ENCODE peak calls at places on chromosomes 4 and X, in seven cellular contexts. V is body of pancreas, T is A549, D is dorsolateral prefrontal cortex, W is HCT116, L is HL-60, Z is left lung. F is an unnamed sample.

GRCh38 chr4:132614682-132615081 is 534.4 kb upstream of the PCDH10 start:
- DNase-seq in V (no peak), D (no peak), Z (no peak), L (no peak), T (no peak), W (no peak), F (no peak)

GRCh38 chr4:2662598-2662997 is 93.5 kb downstream of the TNIP2 start:
- DNase-seq in Z (no peak), T (peak; percentile 6), D (no peak), W (no peak), L (peak; percentile 15), V (no peak), F (peak; percentile 6)

GRCh38 chr4:98113005-98113404 is 30.3 kb downstream of the STPG2 start:
- DNase-seq in W (peak; percentile 6), V (peak; percentile 19), T (peak; percentile 20), Z (no peak), L (no peak), D (peak; percentile 45), F (no peak)

GRCh38 chr4:6011271-6011671 is 7.0 kb downstream of the C4orf50 start:
- DNase-seq in L (no peak), D (no peak), Z (no peak), V (no peak), W (no peak), T (no peak), F (no peak)

GRCh38 chrX:100695991-100696390 is 35.9 kb downstream of the SYTL4 start:
- DNase-seq in L (no peak), W (no peak), V (no peak), Z (no peak), D (no peak), T (peak; percentile 4), F (no peak)

GRCh38 chr4:78846258-78846657 is 70.1 kb downstream of the BMP2K start:
- DNase-seq in L (no peak), V (no peak), D (no peak), T (no peak), W (no peak), Z (no peak), F (no peak)

GRCh38 chr4:26860922-26861433 is 337 bp downstream of the STIM2 start:
- DNase-seq in V (peak; percentile 65), T (peak; percentile 26), L (no peak), D (peak; percentile 53), W (no peak), Z (peak; percentile 52), F (no peak)

GRCh38 chrX:18725316-18725943 is 18.0 kb downstream of the PPEF1 start:
- DNase-seq in V (no peak), T (no peak), W (no peak), Z (no peak), L (no peak), D (no peak), F (no peak)

GRCh38 chr4:22324422-22324821 is 191.4 kb downstream of the ADGRA3 start:
- DNase-seq in Z (no peak), W (no peak), D (no peak), T (no peak), V (no peak), L (no peak), F (no peak)

GRCh38 chr4:86759298-86759697 is 89.9 kb downstream of the SLC10A6 start:
- DNase-seq in L (no peak), W (no peak), D (no peak), Z (no peak), T (no peak), V (no peak), F (no peak)

GRCh38 chrX:153726286-153727107 is 1.8 kb downstream of the ABCD1 start:
- DNase-seq in T (no peak), V (peak; percentile 61), L (peak; percentile 63), D (no peak), Z (peak; percentile 80), W (no peak), F (no peak)

GRCh38 chr4:122875949-122876348 is 46.4 kb downstream of the NUDT6 start:
- DNase-seq in V (no peak), D (no peak), Z (no peak), W (no peak), T (no peak), L (no peak), F (no peak)

GRCh38 chr4:122873146-122873545 is 46.5 kb downstream of the FGF2 start:
- DNase-seq in Z (no peak), T (peak; percentile 16), W (no peak), L (no peak), V (no peak), D (no peak), F (no peak)

GRCh38 chr4:122873752-122874151 is 47.1 kb downstream of the FGF2 start:
- DNase-seq in T (peak; percentile 76), L (no peak), D (no peak), Z (no peak), V (no peak), W (no peak), F (peak; percentile 48)

GRCh38 chr4:122876456-122876855 is 45.9 kb downstream of the NUDT6 start:
- DNase-seq in T (no peak), D (no peak), L (no peak), Z (no peak), V (no peak), W (no peak), F (no peak)

GRCh38 chr4:122874194-122874593 is 47.6 kb downstream of the FGF2 start:
- DNase-seq in Z (no peak), V (no peak), W (no peak), T (peak; percentile 53), D (no peak), L (peak; percentile 6), F (peak; percentile 73)
- H3K27ac ChIP-seq in Z (no peak overlapping the region), V (no peak overlapping the region), W (no peak overlapping the region), T (peak overlapping the region; percentile 94), D (no peak overlapping the region), L (no peak overlapping the region), F (no peak overlapping the region)

DNA sequence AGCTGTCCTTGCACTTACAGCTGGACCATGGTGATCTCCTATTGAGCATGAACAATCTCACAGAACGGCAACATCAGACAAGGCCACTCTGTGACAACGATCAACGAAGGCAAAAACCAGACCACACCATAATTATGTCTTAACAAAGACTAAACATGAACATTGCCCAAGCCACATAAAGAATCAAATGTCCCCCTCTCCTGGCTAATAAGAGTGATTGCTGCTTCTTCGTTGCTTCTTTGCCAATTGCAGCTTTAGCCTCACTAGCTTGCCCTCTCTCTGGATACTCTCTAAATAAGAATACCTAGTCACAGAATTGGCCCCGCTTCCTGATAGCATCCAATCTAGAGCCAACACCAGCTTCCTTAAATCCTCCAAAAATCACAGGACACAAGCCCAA is 41.5 kb upstream of the PGRMC1 start:
- DNase-seq in T (peak; percentile 30), Z (no peak), W (no peak), L (no peak), D (no peak), V (no peak), F (no peak)
- TF ChIP-seq CTCF in T (peak; percentile 30), Z (no peak), W (no peak), L (no peak), D (no peak), V (no peak), F (no peak)

GRCh38 chrX:130626521-130626920 is 224.7 kb downstream of the RBMX2 start:
- DNase-seq in L (no peak), Z (no peak), D (no peak), V (no peak), W (no peak), T (no peak), F (no peak)
- H3K27ac ChIP-seq in L (no peak overlapping the region), Z (no peak overlapping the region), D (no peak overlapping the region), V (no peak overlapping the region), W (no peak overlapping the region), T (no peak overlapping the region), F (no peak overlapping the region)

DNA sequence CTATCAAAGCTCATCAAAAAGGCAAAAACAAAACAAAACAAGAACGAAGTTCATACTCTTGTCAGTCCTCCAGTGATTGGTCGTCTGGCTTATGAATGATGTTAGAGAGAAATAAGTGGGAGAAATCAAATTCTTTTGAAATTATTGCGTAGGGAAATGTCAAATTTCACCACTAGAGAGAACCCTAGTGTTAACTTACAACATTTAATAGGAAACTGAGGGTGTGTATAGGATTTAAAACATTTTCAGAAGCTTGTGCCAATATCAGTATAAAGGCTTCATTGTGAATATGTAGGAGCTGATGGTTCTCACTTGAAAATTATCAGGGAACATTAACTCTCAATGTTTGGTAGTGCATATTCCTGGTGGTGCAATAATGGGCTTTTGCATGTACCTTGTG is 17.4 kb downstream of the ADH6 start:
- DNase-seq in W (no peak), T (no peak), L (no peak), Z (no peak), D (no peak), V (no peak), F (no peak)
- TF ChIP-seq CTCF in W (peak; percentile 5), T (no peak), L (no peak), Z (peak; percentile 10), D (no peak), V (peak; percentile 38), F (no peak)

GRCh38 chrX:133376422-133376821 is 38.9 kb downstream of the GPC4 start:
- DNase-seq in T (no peak), W (no peak), V (no peak), D (no peak), L (no peak), Z (no peak), F (no peak)
- H3K27ac ChIP-seq in T (no peak overlapping the region), W (no peak overlapping the region), V (no peak overlapping the region), D (no peak overlapping the region), L (no peak overlapping the region), Z (no peak overlapping the region), F (no peak overlapping the region)

GRCh38 chr4:43778187-43778915 is 670.3 kb downstream of the KCTD8 start:
- DNase-seq in W (no peak), D (no peak), T (no peak), Z (no peak), L (no peak), V (no peak), F (no peak)

GRCh38 chr4:43781125-43781524 is 667.5 kb downstream of the KCTD8 start:
- DNase-seq in D (no peak), V (no peak), L (no peak), W (no peak), T (no peak), Z (no peak), F (no peak)

DNA sequence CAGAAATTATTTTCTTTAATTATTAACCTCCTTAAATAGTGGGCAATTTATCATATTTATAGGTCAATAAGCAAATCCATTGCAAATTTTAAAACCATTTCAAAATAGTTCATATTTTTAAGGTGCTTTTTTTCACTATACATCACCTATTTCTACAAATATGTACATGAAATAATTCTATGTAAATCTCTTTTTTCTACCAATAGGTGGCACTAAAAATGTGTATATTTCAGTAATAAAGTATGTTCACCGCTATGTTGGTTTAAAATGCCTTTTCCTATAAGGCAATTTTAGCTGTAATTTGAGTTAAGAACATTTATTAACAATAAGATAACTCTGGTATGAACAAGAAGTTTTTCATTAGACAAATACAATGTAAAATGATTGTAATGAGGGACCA is 672.2 kb downstream of the KCTD8 start:
- DNase-seq in V (no peak), D (no peak), L (no peak), W (no peak), T (no peak), Z (no peak), F (peak; percentile 13)
- TF ChIP-seq CTCF in V (no peak), D (peak; percentile 22), L (no peak), W (no peak), T (peak; percentile 12), Z (no peak), F (peak; percentile 37)

F was measured in RWPE1.